ENCODE peak calls at places on chromosomes 1 and 21, in five cellular contexts. J, B, Q, K and C are unnamed samples.

GRCh38 chr1:59699227-59699847 is 115.4 kb upstream of the HOOK1 start:
- DNase-seq in J (no peak), B (peak), Q (peak), K (no peak), C (no peak)

GRCh38 chr1:212628813-212629415 is 20.4 kb downstream of the ATF3 start:
- DNase-seq in J (peak), B (no peak), Q (no peak), K (no peak), C (no peak)

GRCh38 chr1:167332503-167332902 is 111.8 kb downstream of the POU2F1 start:
- DNase-seq in J (no peak), B (no peak), Q (peak), K (no peak), C (no peak)

GRCh38 chr21:33390479-33390878 is 12.7 kb upstream of the IFNGR2 start:
- DNase-seq in J (no peak), B (no peak), Q (no peak), K (no peak), C (no peak)

GRCh38 chr1:27990920-27991537 is 31.3 kb downstream of the XKR8 start:
- DNase-seq in J (no peak), B (no peak), Q (no peak), K (no peak), C (no peak)

GRCh38 chr21:44982558-44983244 is 42.9 kb downstream of the SLX9 start:
- DNase-seq in J (no peak), B (no peak), Q (no peak), K (peak), C (no peak)

GRCh38 chr1:18883636-18884418 is 18.5 kb downstream of the ALDH4A1 start:
- DNase-seq in J (peak), B (peak), Q (peak), K (peak), C (peak)

GRCh38 chr1:27868932-27869718 is 3.2 kb upstream of the THEMIS2 start:
- DNase-seq in J (no peak), B (no peak), Q (no peak), K (no peak), C (no peak)

GRCh38 chr1:3562712-3563111 is 48.6 kb downstream of the MEGF6 start:
- DNase-seq in J (no peak), B (no peak), Q (no peak), K (no peak), C (no peak)

GRCh38 chr1:27132624-27133023 is 22.3 kb downstream of the SLC9A1 start:
- DNase-seq in J (no peak), B (no peak), Q (no peak), K (peak), C (peak)

GRCh38 chr21:33824156-33824941 is 91.3 kb downstream of the ATP5PO start:
- DNase-seq in J (no peak), B (no peak), Q (no peak), K (no peak), C (no peak)

GRCh38 chr21:41604583-41605041 is 96.7 kb upstream of the TMPRSS2 start:
- DNase-seq in J (peak), B (peak), Q (no peak), K (no peak), C (no peak)

GRCh38 chr1:59730759-59731478 is 83.8 kb upstream of the HOOK1 start:
- DNase-seq in J (no peak), B (peak), Q (peak), K (peak), C (no peak)

GRCh38 chr1:205545991-205546390 is 41.5 kb downstream of the CDK18 start:
- DNase-seq in J (no peak), B (no peak), Q (no peak), K (no peak), C (no peak)